ENCODE peak calls at places on chromosome 2, in four cellular contexts. G is AG04450, B is esophagus muscularis mucosa, S is NB4. M is an unnamed sample.

GRCh38 chr2:28381225-28382180 is 11.2 kb upstream of the FOSL2 start:
- DNase-seq in S (peak; percentile 45), B (no peak), G (no peak), M (no peak)

GRCh38 chr2:98907966-98908905 is 27.8 kb downstream of the CRACDL start:
- DNase-seq in B (peak; percentile 89), S (no peak), G (no peak), M (no peak)

GRCh38 chr2:32168513-32168912 is 2.8 kb downstream of the SLC30A6 start:
- DNase-seq in G (no peak), B (no peak), S (no peak), M (peak; percentile 81)

GRCh38 chr2:101801496-101801895 is 104.0 kb downstream of the MAP4K4 start:
- DNase-seq in S (no peak), G (no peak), B (no peak), M (no peak)

GRCh38 chr2:42875880-42876279 is 83.5 kb upstream of the HAAO start:
- DNase-seq in B (no peak), G (no peak), S (no peak), M (no peak)

GRCh38 chr2:151851761-151852160 is 23.5 kb upstream of the ARL5A start:
- DNase-seq in G (no peak), B (no peak), S (no peak), M (no peak)

GRCh38 chr2:109063326-109063670 is 65.7 kb upstream of the SH3RF3 start:
- DNase-seq in S (no peak), G (no peak), B (no peak), M (no peak)

GRCh38 chr2:174664084-174664759 is 66.6 kb upstream of the WIPF1 start:
- DNase-seq in G (no peak), B (no peak), S (no peak), M (no peak)

GRCh38 chr2:56589820-56590219 is 406.0 kb downstream of the CCDC85A start:
- DNase-seq in B (no peak), G (no peak), S (no peak), M (no peak)

GRCh38 chr2:42568431-42569115 is at the start of gene MTA3:
- DNase-seq in B (no peak), G (no peak), S (peak; percentile 82), M (peak; percentile 64)

GRCh38 chr2:64942693-64943092 is 46.5 kb upstream of the SLC1A4 start:
- DNase-seq in G (no peak), S (peak; percentile 27), B (no peak), M (no peak)

GRCh38 chr2:53768233-53768542 is 584 bp downstream of the CHAC2 start:
- DNase-seq in G (no peak), B (no peak), S (peak; percentile 84), M (peak; percentile 71)

GRCh38 chr2:185970148-185970852 is 231.7 kb downstream of the FSIP2 start:
- DNase-seq in B (no peak), G (no peak), S (no peak), M (no peak)

GRCh38 chr2:73981081-73981968 is 3.4 kb upstream of the TET3 start:
- DNase-seq in B (no peak), G (no peak), S (peak; percentile 70), M (peak; percentile 81)

GRCh38 chr2:121186261-121186660 is 98.7 kb downstream of the TFCP2L1 start:
- DNase-seq in G (no peak), B (no peak), S (no peak), M (no peak)

GRCh38 chr2:619964-620363 is 57.2 kb downstream of the TMEM18 start:
- DNase-seq in S (no peak), G (no peak), B (peak; percentile 70), M (no peak)

GRCh38 chr2:19362094-19362649 is 3.7 kb upstream of the OSR1 start:
- DNase-seq in G (no peak), B (peak; percentile 90), S (peak; percentile 34), M (no peak)

GRCh38 chr2:168165418-168165817 is 82.0 kb downstream of the STK39 start:
- DNase-seq in G (no peak), B (no peak), S (peak; percentile 24), M (no peak)

GRCh38 chr2:234846589-234847363 is 105.0 kb upstream of the SH3BP4 start:
- DNase-seq in B (no peak), G (no peak), S (no peak), M (no peak)

GRCh38 chr2:15939854-15940660 is at the start of gene MYCN:
- DNase-seq in G (no peak), B (no peak), S (peak; percentile 58), M (no peak)

GRCh38 chr2:151381266-151381665 is 23.9 kb downstream of the TNFAIP6 start:
- DNase-seq in B (no peak), S (no peak), G (no peak), M (no peak)

GRCh38 chr2:30958571-30959220 is 151.4 kb upstream of the CAPN13 start:
- DNase-seq in S (no peak), B (no peak), G (no peak), M (no peak)

DNA sequence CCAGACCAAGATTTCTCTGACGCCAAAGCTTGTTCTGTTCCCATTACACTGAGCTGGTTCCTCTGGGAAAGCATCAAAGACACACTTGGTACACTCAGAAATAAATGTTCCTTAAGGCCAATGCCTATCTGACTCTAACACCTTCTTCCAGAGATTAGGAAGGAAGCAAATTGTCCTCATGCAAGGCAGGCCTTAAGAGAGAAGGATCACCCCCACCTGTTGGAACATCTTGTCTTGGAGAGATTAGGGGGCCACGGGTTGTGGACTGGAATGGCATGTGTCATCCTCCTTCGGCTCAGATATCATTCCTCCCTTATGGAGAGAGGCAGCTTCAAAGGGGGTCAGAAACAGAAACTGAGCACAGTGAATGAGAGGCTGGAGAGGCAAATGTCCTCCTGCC is 100.1 kb downstream of the ANKRD44 start:
- DNase-seq in S (no peak), G (no peak), B (peak; percentile 55), M (no peak)
- H3K4me3 ChIP-seq in S (no peak overlapping the region), G (no peak overlapping the region), B (no peak overlapping the region), M (peak overlapping the region; percentile 29)

GRCh38 chr2:206275274-206276160 is 1.1 kb downstream of the ZDBF2 start:
- DNase-seq in S (peak; percentile 80), B (no peak), G (no peak), M (peak; percentile 76)
- H3K4me3 ChIP-seq in S (peak overlapping the region; percentile 62), B (peak overlapping the region; percentile 69), G (peak overlapping the region; percentile 69), M (peak overlapping the region; percentile 78)

DNA sequence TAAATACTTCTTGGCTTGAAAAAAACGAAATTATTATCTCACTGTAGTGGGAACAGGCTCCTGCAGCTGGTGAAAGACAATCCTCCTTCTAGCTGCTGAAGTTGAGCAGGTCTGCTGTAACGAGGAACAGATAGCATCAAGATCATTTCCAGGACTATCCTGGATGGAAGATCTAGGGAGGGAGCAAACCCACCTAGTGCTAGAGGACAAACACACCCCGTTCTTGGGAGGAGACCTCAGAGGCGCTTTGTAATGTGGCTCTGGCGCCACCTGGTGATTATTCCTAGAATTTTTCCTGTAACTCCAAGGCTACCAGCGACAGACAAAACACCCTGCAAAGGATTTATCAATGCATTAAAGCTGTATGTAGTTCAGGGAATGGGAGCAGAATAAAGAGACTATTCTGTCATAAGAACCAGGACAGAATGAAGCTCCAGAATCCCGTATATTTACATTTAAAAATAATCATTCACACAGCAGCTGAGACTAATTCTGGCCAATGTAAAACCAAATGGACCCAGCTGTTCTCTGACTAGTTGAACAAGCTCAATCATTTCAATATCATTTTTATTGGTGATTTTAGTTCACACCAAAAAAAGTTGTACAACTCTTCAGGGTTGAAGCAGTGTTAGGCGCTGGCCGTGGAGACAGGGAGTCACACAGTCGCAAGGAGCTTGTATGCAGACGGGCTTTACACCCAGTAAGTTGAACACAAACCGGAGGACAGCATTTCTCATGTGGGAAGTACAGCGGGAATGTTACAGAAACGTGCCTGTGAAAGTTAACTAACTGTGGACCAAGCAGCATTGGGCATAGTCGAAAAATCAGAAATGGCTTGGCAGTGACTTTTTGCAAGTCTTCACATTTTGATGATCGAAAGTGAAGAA is 290.3 kb downstream of the TRIB2 start:
- DNase-seq in B (no peak), G (peak; percentile 37), S (peak; percentile 77), M (peak; percentile 60)
- H3K4me3 ChIP-seq in B (peak overlapping the region; percentile 25), G (no peak overlapping the region), S (no peak overlapping the region), M (no peak overlapping the region)

GRCh38 chr2:105576050-105576439 is 168.7 kb upstream of the NCK2 start:
- DNase-seq in G (no peak), B (no peak), S (no peak), M (no peak)

GRCh38 chr2:105575626-105576025 is 169.1 kb upstream of the NCK2 start:
- DNase-seq in B (no peak), S (no peak), G (no peak), M (no peak)

GRCh38 chr2:105578166-105578565 is 166.5 kb upstream of the NCK2 start:
- DNase-seq in B (no peak), S (no peak), G (no peak), M (no peak)

GRCh38 chr2:105577762-105578161 is 166.9 kb upstream of the NCK2 start:
- DNase-seq in B (no peak), S (no peak), G (no peak), M (no peak)

GRCh38 chr2:105576440-105577241 is 168.1 kb upstream of the NCK2 start:
- DNase-seq in B (no peak), S (peak; percentile 59), G (no peak), M (peak; percentile 60)
- H3K4me3 ChIP-seq in B (no peak overlapping the region), S (no peak overlapping the region), G (no peak overlapping the region), M (no peak overlapping the region)

GRCh38 chr2:68726100-68726499 is 8.5 kb upstream of the ARHGAP25 start:
- DNase-seq in S (no peak), G (no peak), B (no peak), M (no peak)
- H3K4me3 ChIP-seq in S (no peak overlapping the region), G (no peak overlapping the region), B (no peak overlapping the region), M (no peak overlapping the region)

GRCh38 chr2:44941551-44942234 is at the start of gene SIX3:
- DNase-seq in B (no peak), G (no peak), S (peak; percentile 62), M (peak; percentile 81)

GRCh38 chr2:44939074-44940052 is 2.1 kb upstream of the SIX3 start:
- DNase-seq in S (peak; percentile 37), G (no peak), B (no peak), M (no peak)

GRCh38 chr2:44942304-44943030 is 965 bp downstream of the SIX3 start:
- DNase-seq in B (no peak), G (no peak), S (peak; percentile 29), M (no peak)

GRCh38 chr2:44940053-44940494 is 1.4 kb upstream of the SIX3 start:
- DNase-seq in S (no peak), G (no peak), B (no peak), M (no peak)

GRCh38 chr2:44940612-44941464 is 664 bp upstream of the SIX3 start:
- DNase-seq in G (no peak), S (no peak), B (no peak), M (no peak)
- H3K4me3 ChIP-seq in G (no peak overlapping the region), S (no peak overlapping the region), B (peak overlapping the region; percentile 40), M (peak overlapping the region; percentile 43)

GRCh38 chr2:238846503-238847431 is 1.1 kb upstream of the TWIST2 start:
- DNase-seq in S (no peak), B (peak; percentile 86), G (no peak), M (no peak)
- H3K4me3 ChIP-seq in S (no peak overlapping the region), B (peak overlapping the region; percentile 78), G (peak overlapping the region; percentile 96), M (no peak overlapping the region)

M was measured in GM12865.